ENCODE peak calls at places on chromosomes 3 and 15, in ten cellular contexts. E is GM20000; C is neural crest cell; N is IMR-90; S is activated CD8-positive, alpha-beta T cell treated with anti-CD3 and anti-CD28 coated beads for 36 hours; R is HFFc6; M is osteocyte; P is heart left ventricle; X is brain microvascular endothelial cell; W is fibroblast of lung. V is an unnamed sample.
A peak's percentile ranks its signal among the peaks of the same experiment; 100 is the strongest.

GRCh38 chr3:124774305-124774673 is 44.0 kb downstream of the UMPS start:
- DNase-seq in N (peak; percentile 66), X (peak; percentile 40), R (peak; percentile 70), M (no peak), W (peak; percentile 43), E (no peak), P (peak; percentile 68), C (no peak), S (no peak), V (no peak)

GRCh38 chr3:149243540-149243939 is 21.9 kb upstream of the CP start:
- DNase-seq in N (no peak), P (no peak), C (no peak), S (no peak), R (no peak), E (no peak), M (no peak), W (no peak), X (no peak), V (no peak)

GRCh38 chr3:23884481-23884880 is 32.3 kb downstream of the NKIRAS1 start:
- DNase-seq in C (no peak), R (no peak), X (no peak), P (no peak), N (no peak), M (no peak), E (no peak), S (no peak), W (no peak), V (peak; percentile 36)

GRCh38 chr3:154060606-154061380 is 60.4 kb upstream of the ARHGEF26 start:
- DNase-seq in N (peak; percentile 25), X (peak; percentile 55), W (peak; percentile 82), M (no peak), P (no peak), S (no peak), C (no peak), R (no peak), E (no peak), V (no peak)

GRCh38 chr3:98613616-98614015 is 20.2 kb upstream of the CPOX start:
- DNase-seq in E (no peak), S (no peak), W (no peak), X (peak; percentile 65), R (no peak), P (no peak), M (no peak), C (no peak), N (peak; percentile 29), V (no peak)

GRCh38 chr3:58713715-58714401 is 47.3 kb upstream of the FAM3D start:
- DNase-seq in S (no peak), E (no peak), P (no peak), M (no peak), C (no peak), W (no peak), X (no peak), N (no peak), R (no peak), V (no peak)

GRCh38 chr3:41711656-41712055 is 250.2 kb downstream of the ULK4 start:
- DNase-seq in X (peak; percentile 47), S (no peak), P (no peak), W (peak; percentile 21), M (no peak), C (no peak), N (peak; percentile 42), R (peak; percentile 26), E (no peak), V (peak; percentile 64)

GRCh38 chr15:59157840-59158700 is 48.6 kb upstream of the LDHAL6B start:
- DNase-seq in N (no peak), P (no peak), R (no peak), S (no peak), M (no peak), X (no peak), C (no peak), E (no peak), W (no peak), V (no peak)

DNA sequence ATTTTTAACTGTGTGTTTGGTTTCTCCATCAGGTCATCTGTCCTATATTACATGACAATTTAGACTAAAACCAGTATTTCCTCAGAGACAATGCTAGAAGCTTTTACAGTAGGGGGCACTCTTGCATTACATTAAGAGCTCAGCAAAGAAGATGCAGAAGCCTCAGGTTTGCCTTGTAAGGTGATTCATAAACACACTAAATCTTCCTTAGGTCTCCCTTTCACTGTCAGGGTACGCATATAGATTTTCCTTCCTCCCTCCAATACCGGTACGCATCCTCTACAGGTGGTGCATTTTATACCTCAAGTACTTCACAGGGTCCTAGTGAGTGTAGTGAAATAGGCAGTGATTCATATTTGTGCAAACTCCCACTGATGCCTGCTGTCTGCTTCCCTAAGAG is 46.5 kb downstream of the CD86 start:
- DNase-seq in C (no peak), N (peak; percentile 66), X (peak; percentile 14), W (peak; percentile 44), P (no peak), E (peak; percentile 40), S (peak; percentile 21), R (peak; percentile 72), M (no peak), V (peak; percentile 81)
- TF ChIP-seq CTCF in C (peak; percentile 77), N (peak; percentile 74), X (peak; percentile 27), W (peak; percentile 57), P (peak; percentile 48), E (peak; percentile 38), S (peak; percentile 63), R (peak; percentile 82), M (peak; percentile 33), V (peak; percentile 57)

GRCh38 chr3:193825617-193826016 is 232.6 kb downstream of the OPA1 start:
- DNase-seq in P (no peak), N (no peak), R (no peak), W (no peak), X (no peak), E (no peak), S (no peak), C (no peak), M (no peak), V (no peak)

GRCh38 chr3:193827831-193828230 is 234.8 kb downstream of the OPA1 start:
- DNase-seq in R (no peak), N (no peak), C (no peak), M (no peak), P (no peak), S (no peak), E (no peak), W (no peak), X (no peak), V (no peak)

GRCh38 chr3:193824365-193824764 is 231.4 kb downstream of the OPA1 start:
- DNase-seq in R (no peak), E (no peak), N (no peak), W (no peak), P (no peak), C (no peak), M (no peak), X (no peak), S (no peak), V (no peak)

GRCh38 chr3:193827039-193827669 is 234.1 kb downstream of the OPA1 start:
- DNase-seq in C (no peak), P (no peak), R (no peak), W (no peak), M (no peak), X (no peak), N (no peak), S (no peak), E (no peak), V (peak; percentile 36)

DNA sequence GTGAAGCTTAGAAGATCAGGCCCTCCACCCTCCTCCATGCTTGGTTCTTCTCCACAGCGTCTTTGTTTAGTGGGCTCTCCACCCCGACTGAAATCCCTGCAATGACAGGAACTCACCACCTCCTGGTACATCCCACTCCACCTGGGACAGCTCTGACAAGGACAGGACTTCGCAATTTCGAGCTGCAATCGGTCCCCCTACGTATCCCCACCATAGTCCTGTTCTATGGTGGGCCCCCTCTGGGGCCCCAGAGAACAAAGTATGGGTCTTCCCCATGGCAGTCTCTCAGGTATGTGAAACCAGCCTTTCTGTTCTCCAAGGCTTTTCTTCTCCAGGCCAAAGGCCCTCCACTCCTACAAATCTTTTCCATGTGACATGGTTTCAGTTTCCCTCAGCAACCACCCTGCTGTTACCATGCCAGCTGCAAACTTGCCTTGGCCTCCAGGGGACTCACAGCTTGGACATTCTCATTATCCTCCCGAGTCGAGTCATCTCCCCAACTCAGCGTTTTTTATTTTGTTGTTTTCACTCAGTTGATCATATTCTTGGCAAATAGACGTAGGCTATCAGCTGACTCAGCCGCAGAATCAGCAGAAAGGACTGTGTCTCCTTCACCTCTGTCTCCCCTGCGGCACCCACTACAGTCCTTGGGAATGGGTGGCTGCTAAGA is 233.3 kb downstream of the OPA1 start:
- DNase-seq in C (no peak), X (peak; percentile 31), P (no peak), N (peak; percentile 34), S (no peak), M (no peak), R (peak; percentile 53), W (peak; percentile 62), E (no peak), V (peak; percentile 40)
- TF ChIP-seq CTCF in C (no peak), X (no peak), P (no peak), N (no peak), S (no peak), M (peak; percentile 24), R (peak; percentile 38), W (no peak), E (no peak), V (no peak)

DNA sequence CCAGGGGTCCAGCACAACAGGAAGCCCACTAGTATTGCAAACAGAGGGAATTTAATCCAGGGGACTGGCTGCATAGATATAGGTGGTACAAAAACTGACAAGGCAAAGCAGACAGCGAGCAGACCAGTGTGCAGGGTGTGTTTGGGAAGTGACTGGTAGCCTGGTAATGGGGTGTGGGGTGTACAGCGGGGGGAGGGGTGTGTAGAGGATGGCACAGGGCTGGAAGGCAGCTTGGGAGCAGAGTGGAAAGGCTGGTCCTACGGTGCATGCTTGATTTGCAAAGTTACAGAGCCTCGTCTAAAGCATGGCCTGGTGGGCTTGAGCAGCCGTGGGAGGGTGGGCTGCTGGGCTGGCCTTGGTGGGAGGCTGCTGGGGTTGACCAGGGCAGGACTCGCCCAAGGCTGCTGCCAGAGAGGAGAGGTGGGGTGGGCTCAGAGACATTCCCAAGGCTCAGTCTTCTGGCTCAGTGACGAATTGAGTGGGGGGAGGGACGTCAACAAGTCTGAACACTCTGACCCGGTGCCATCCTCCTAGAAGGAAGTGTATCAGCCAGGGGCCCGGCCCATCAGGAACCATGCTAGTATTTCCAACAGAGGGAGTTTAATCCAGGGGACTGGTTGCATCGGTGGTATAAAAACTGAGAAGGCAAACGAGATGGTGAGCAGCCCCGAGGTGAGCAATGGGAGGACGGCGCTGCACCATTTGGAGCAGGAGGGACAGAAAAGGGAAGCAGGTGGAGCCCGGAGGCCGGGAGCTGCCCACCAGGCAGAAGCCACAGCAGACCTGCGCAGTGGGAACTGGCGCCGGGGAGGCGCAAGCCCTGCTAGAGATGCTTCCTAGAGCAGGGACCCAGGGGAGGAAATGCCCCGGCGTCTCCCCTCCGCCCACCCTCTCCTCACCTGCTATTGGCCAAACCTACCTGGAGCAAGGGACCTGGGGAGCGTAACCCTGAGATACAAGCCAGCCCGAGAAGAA is 29.2 kb downstream of the CPN2 start:
- DNase-seq in W (no peak), S (no peak), X (no peak), R (no peak), E (no peak), N (no peak), M (no peak), C (no peak), P (no peak), V (no peak)
- TF ChIP-seq CTCF in W (no peak), S (no peak), X (no peak), R (no peak), E (no peak), N (no peak), M (no peak), C (no peak), P (no peak), V (no peak)

DNA sequence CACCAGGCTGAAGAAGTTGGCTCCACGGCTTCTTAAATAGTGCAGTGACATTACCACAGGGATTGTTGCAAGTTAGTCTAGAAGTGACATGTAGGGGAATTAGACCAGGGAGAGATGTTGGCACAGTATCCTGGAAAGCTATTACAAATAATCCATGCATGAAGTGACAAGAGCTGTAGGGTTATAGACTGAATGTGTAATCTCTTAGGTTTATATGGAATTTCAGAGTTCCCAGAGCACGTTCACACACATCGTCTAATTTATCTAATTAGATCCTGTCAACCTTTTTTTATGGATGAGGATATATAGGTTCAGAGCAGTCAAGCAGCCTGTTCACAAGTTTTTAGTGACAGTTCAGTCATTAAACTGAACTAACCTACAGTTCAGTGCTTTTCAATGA is 37.3 kb upstream of the APH1B start:
- DNase-seq in E (no peak), N (no peak), R (no peak), X (no peak), W (no peak), M (no peak), P (no peak), S (no peak), C (no peak), V (no peak)
- TF ChIP-seq CTCF in E (no peak), N (no peak), R (no peak), X (no peak), W (no peak), M (no peak), P (no peak), S (no peak), C (no peak), V (no peak)

V was measured in NB4.